ENCODE peak calls at places on chromosome 18, in five cellular contexts. One of them, this sample, is unnamed.

GRCh38 chr18:7133181-7133580 is 15.6 kb upstream of the LAMA1 start:
- DNase-seq in cardiac fibroblast: peak; percentile 48
- DNase-seq in lung: no peak
- DNase-seq in adipocyte: peak; percentile 55
- DNase-seq in right atrium auricular region: no peak
- DNase-seq in this sample: peak; percentile 58

GRCh38 chr18:11986061-11986460 is 4.8 kb downstream of the IMPA2 start:
- DNase-seq in cardiac fibroblast: no peak
- DNase-seq in lung: no peak
- DNase-seq in adipocyte: no peak
- DNase-seq in right atrium auricular region: no peak
- DNase-seq in this sample: no peak

GRCh38 chr18:2143666-2144065 is 427.6 kb downstream of the METTL4 start:
- DNase-seq in cardiac fibroblast: peak; percentile 1
- DNase-seq in lung: no peak
- DNase-seq in adipocyte: peak; percentile 17
- DNase-seq in right atrium auricular region: no peak
- DNase-seq in this sample: no peak

GRCh38 chr18:5770176-5770575 is 125.1 kb downstream of the TMEM200C start:
- DNase-seq in cardiac fibroblast: no peak
- DNase-seq in lung: no peak
- DNase-seq in adipocyte: no peak
- DNase-seq in right atrium auricular region: no peak
- DNase-seq in this sample: no peak

GRCh38 chr18:45728341-45729010 is 4.5 kb downstream of the SLC14A1 start:
- DNase-seq in cardiac fibroblast: peak; percentile 24
- DNase-seq in lung: no peak
- DNase-seq in adipocyte: peak; percentile 27
- DNase-seq in right atrium auricular region: no peak
- DNase-seq in this sample: no peak

GRCh38 chr18:62329676-62330454 is 4.8 kb downstream of the TNFRSF11A start:
- DNase-seq in cardiac fibroblast: peak; percentile 80
- DNase-seq in lung: no peak
- DNase-seq in adipocyte: peak; percentile 29
- DNase-seq in right atrium auricular region: peak; percentile 69
- DNase-seq in this sample: no peak

GRCh38 chr18:79912409-79912991 is 39.0 kb downstream of the SLC66A2 start:
- DNase-seq in cardiac fibroblast: peak; percentile 36
- DNase-seq in lung: peak; percentile 28
- DNase-seq in adipocyte: no peak
- DNase-seq in right atrium auricular region: no peak
- DNase-seq in this sample: peak; percentile 51

GRCh38 chr18:10565835-10566234 is 40.0 kb downstream of the NAPG start:
- DNase-seq in cardiac fibroblast: no peak
- DNase-seq in lung: peak; percentile 16
- DNase-seq in adipocyte: no peak
- DNase-seq in right atrium auricular region: no peak
- DNase-seq in this sample: no peak

GRCh38 chr18:45825258-45825744 is at the start of gene SIGLEC15:
- DNase-seq in cardiac fibroblast: peak; percentile 36
- DNase-seq in lung: no peak
- DNase-seq in adipocyte: no peak
- DNase-seq in right atrium auricular region: no peak
- DNase-seq in this sample: no peak

GRCh38 chr18:12839057-12839525 is 44.9 kb downstream of the PTPN2 start:
- DNase-seq in cardiac fibroblast: no peak
- DNase-seq in lung: no peak
- DNase-seq in adipocyte: no peak
- DNase-seq in right atrium auricular region: no peak
- DNase-seq in this sample: no peak

GRCh38 chr18:60549338-60549960 is 176.9 kb upstream of the MC4R start:
- DNase-seq in cardiac fibroblast: peak; percentile 85
- DNase-seq in lung: no peak
- DNase-seq in adipocyte: peak; percentile 97
- DNase-seq in right atrium auricular region: no peak
- DNase-seq in this sample: peak; percentile 38

GRCh38 chr18:67574749-67575148 is 58.2 kb upstream of the DSEL start:
- DNase-seq in cardiac fibroblast: no peak
- DNase-seq in lung: no peak
- DNase-seq in adipocyte: no peak
- DNase-seq in right atrium auricular region: no peak
- DNase-seq in this sample: no peak

GRCh38 chr18:78410094-78410786 is 569.4 kb upstream of the SALL3 start:
- DNase-seq in cardiac fibroblast: no peak
- DNase-seq in lung: no peak
- DNase-seq in adipocyte: no peak
- DNase-seq in right atrium auricular region: no peak
- DNase-seq in this sample: no peak

GRCh38 chr18:35417223-35417622 is 40.1 kb upstream of the ZNF396 start:
- DNase-seq in cardiac fibroblast: no peak
- DNase-seq in lung: no peak
- DNase-seq in adipocyte: no peak
- DNase-seq in right atrium auricular region: no peak
- DNase-seq in this sample: no peak

GRCh38 chr18:48777026-48777736 is 173.6 kb downstream of the SMAD7 start:
- DNase-seq in cardiac fibroblast: peak; percentile 56
- DNase-seq in lung: no peak
- DNase-seq in adipocyte: peak; percentile 70
- DNase-seq in right atrium auricular region: peak; percentile 80
- DNase-seq in this sample: no peak

GRCh38 chr18:46246101-46246500 is 141.9 kb downstream of the HAUS1 start:
- DNase-seq in cardiac fibroblast: no peak
- DNase-seq in lung: no peak
- DNase-seq in adipocyte: no peak
- DNase-seq in right atrium auricular region: no peak
- DNase-seq in this sample: no peak

GRCh38 chr18:61891874-61892273 is 933 bp downstream of the RNF152 start:
- DNase-seq in cardiac fibroblast: no peak
- DNase-seq in lung: no peak
- DNase-seq in adipocyte: peak; percentile 23
- DNase-seq in right atrium auricular region: no peak
- DNase-seq in this sample: no peak

GRCh38 chr18:3722662-3723433 is 272.9 kb downstream of the TGIF1 start:
- DNase-seq in cardiac fibroblast: no peak
- DNase-seq in lung: peak; percentile 10
- DNase-seq in adipocyte: no peak
- DNase-seq in right atrium auricular region: no peak
- DNase-seq in this sample: peak; percentile 87

GRCh38 chr18:3323900-3324299 is 62.0 kb downstream of the MYL12B start:
- DNase-seq in cardiac fibroblast: peak; percentile 59
- DNase-seq in lung: no peak
- DNase-seq in adipocyte: no peak
- DNase-seq in right atrium auricular region: no peak
- DNase-seq in this sample: no peak

GRCh38 chr18:48946329-48946835 is 4.4 kb downstream of the SMAD7 start:
- DNase-seq in cardiac fibroblast: peak; percentile 75
- DNase-seq in lung: no peak
- DNase-seq in adipocyte: peak; percentile 54
- DNase-seq in right atrium auricular region: no peak
- DNase-seq in this sample: no peak

GRCh38 chr18:8952174-8952573 is 150.3 kb upstream of the NDUFV2 start:
- DNase-seq in cardiac fibroblast: no peak
- DNase-seq in lung: no peak
- DNase-seq in adipocyte: no peak
- DNase-seq in right atrium auricular region: no peak
- DNase-seq in this sample: no peak

GRCh38 chr18:51211552-51211951 is 14.1 kb upstream of the MEX3C start:
- DNase-seq in cardiac fibroblast: peak; percentile 96
- DNase-seq in lung: peak; percentile 41
- DNase-seq in adipocyte: no peak
- DNase-seq in right atrium auricular region: peak; percentile 64
- DNase-seq in this sample: peak; percentile 79

DNA sequence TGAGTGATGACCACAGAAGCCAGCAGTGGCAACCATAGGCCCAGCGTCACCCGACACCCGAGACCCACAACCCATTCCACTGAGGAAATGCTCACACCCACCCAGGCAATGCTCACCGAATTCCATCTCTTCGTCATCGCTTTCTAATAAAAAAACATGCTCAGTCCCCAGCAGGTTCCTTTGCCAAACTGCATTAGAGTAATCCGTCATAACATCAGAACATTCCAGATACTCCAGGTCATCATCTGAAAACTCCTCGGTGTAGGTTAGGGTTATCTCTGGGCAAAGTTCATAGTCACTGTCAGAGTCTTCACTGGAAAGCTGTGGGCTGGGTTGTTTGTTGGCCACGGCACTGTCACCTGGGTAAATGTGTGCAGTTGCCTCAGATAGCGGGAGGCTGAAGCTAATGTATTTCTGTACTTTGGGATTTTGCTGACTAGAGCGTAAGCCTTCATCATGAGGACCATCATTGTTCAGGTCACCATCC is 49.3 kb downstream of the ALPK2 start:
- DNase-seq in cardiac fibroblast: peak; percentile 85
- DNase-seq in lung: no peak
- DNase-seq in adipocyte: peak; percentile 88
- DNase-seq in right atrium auricular region: no peak
- DNase-seq in this sample: no peak
- H3K4me3 ChIP-seq in cardiac fibroblast: no peak overlapping the region
- H3K4me3 ChIP-seq in lung: no peak overlapping the region
- H3K4me3 ChIP-seq in adipocyte: peak overlapping the region; percentile 81
- H3K4me3 ChIP-seq in right atrium auricular region: no peak overlapping the region
- H3K4me3 ChIP-seq in this sample: no peak overlapping the region

DNA sequence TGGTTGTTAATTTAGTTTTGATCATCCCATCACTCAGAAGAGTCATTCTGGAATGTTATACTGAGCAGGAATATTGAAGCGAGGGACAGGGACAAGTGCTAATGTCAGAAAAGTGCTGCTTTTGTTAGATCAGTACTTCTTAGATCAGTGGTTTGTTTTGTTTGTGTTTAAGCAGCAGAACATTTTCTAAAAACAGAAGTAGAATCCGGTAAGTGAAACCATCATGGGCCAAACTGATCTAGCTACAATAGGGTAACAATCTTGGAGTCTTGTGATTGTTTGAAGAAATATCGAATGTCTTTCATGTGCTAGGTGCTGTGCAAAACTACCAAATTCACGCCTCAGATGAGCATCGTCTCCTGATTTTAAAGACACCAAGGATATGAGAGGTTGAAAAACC is 45.1 kb upstream of the SEC11C start:
- DNase-seq in cardiac fibroblast: no peak
- DNase-seq in lung: no peak
- DNase-seq in adipocyte: no peak
- DNase-seq in right atrium auricular region: no peak
- DNase-seq in this sample: no peak
- H3K4me3 ChIP-seq in cardiac fibroblast: no peak overlapping the region
- H3K4me3 ChIP-seq in lung: no peak overlapping the region
- H3K4me3 ChIP-seq in adipocyte: no peak overlapping the region
- H3K4me3 ChIP-seq in right atrium auricular region: no peak overlapping the region
- H3K4me3 ChIP-seq in this sample: no peak overlapping the region

GRCh38 chr18:70308555-70309294 is 19.9 kb downstream of the SOCS6 start:
- DNase-seq in cardiac fibroblast: no peak
- DNase-seq in lung: no peak
- DNase-seq in adipocyte: no peak
- DNase-seq in right atrium auricular region: no peak
- DNase-seq in this sample: no peak
- H3K4me3 ChIP-seq in cardiac fibroblast: no peak overlapping the region
- H3K4me3 ChIP-seq in lung: no peak overlapping the region
- H3K4me3 ChIP-seq in adipocyte: no peak overlapping the region
- H3K4me3 ChIP-seq in right atrium auricular region: no peak overlapping the region
- H3K4me3 ChIP-seq in this sample: no peak overlapping the region

GRCh38 chr18:47253101-47253654 is 1.7 kb upstream of the SKOR2 start:
- DNase-seq in cardiac fibroblast: no peak
- DNase-seq in lung: no peak
- DNase-seq in adipocyte: no peak
- DNase-seq in right atrium auricular region: no peak
- DNase-seq in this sample: no peak

GRCh38 chr18:47248610-47249343 is 2.7 kb downstream of the SKOR2 start:
- DNase-seq in cardiac fibroblast: no peak
- DNase-seq in lung: no peak
- DNase-seq in adipocyte: no peak
- DNase-seq in right atrium auricular region: no peak
- DNase-seq in this sample: no peak

GRCh38 chr18:47249602-47250001 is 1.9 kb downstream of the SKOR2 start:
- DNase-seq in cardiac fibroblast: peak; percentile 25
- DNase-seq in lung: no peak
- DNase-seq in adipocyte: no peak
- DNase-seq in right atrium auricular region: no peak
- DNase-seq in this sample: no peak

GRCh38 chr18:47250415-47251046 is 929 bp downstream of the SKOR2 start:
- DNase-seq in cardiac fibroblast: no peak
- DNase-seq in lung: no peak
- DNase-seq in adipocyte: no peak
- DNase-seq in right atrium auricular region: no peak
- DNase-seq in this sample: no peak

GRCh38 chr18:47251289-47252120 is at the start of gene SKOR2:
- DNase-seq in cardiac fibroblast: no peak
- DNase-seq in lung: no peak
- DNase-seq in adipocyte: peak; percentile 4
- DNase-seq in right atrium auricular region: no peak
- DNase-seq in this sample: no peak
- H3K4me3 ChIP-seq in cardiac fibroblast: no peak within 1 kb of the TSS
- H3K4me3 ChIP-seq in lung: no peak within 1 kb of the TSS
- H3K4me3 ChIP-seq in adipocyte: no peak within 1 kb of the TSS
- H3K4me3 ChIP-seq in right atrium auricular region: peak within 1 kb of the TSS; percentile 8
- H3K4me3 ChIP-seq in this sample: no peak within 1 kb of the TSS

GRCh38 chr18:24427484-24427883 is 1.0 kb downstream of the IMPACT start:
- DNase-seq in cardiac fibroblast: peak; percentile 45
- DNase-seq in lung: no peak
- DNase-seq in adipocyte: peak; percentile 21
- DNase-seq in right atrium auricular region: no peak
- DNase-seq in this sample: no peak
- H3K4me3 ChIP-seq in cardiac fibroblast: peak overlapping the region; percentile 67
- H3K4me3 ChIP-seq in lung: no peak overlapping the region
- H3K4me3 ChIP-seq in adipocyte: peak overlapping the region; percentile 89
- H3K4me3 ChIP-seq in right atrium auricular region: peak overlapping the region; percentile 80
- H3K4me3 ChIP-seq in this sample: peak overlapping the region; percentile 69